ENCODE peak calls at places on chromosomes 16 and 17, in six cellular contexts. One of them, this sample, is unnamed.

GRCh38 chr16:69727916-69728270 is 1.5 kb upstream of the NQO1 start:
- DNase-seq in PC-9: no peak
- DNase-seq in IMR-90: no peak
- DNase-seq in neuronal stem cell: no peak
- DNase-seq in GM23338: no peak
- DNase-seq in H9: no peak
- DNase-seq in this sample: no peak

GRCh38 chr16:87850009-87851006 is 19.0 kb downstream of the SLC7A5 start:
- DNase-seq in IMR-90: peak
- DNase-seq in GM23338: peak
- DNase-seq in neuronal stem cell: peak
- DNase-seq in PC-9: peak
- DNase-seq in H9: peak
- DNase-seq in this sample: peak

GRCh38 chr16:49464877-49465504 is 91.4 kb downstream of the C16orf78 start:
- DNase-seq in H9: peak
- DNase-seq in GM23338: peak
- DNase-seq in neuronal stem cell: peak
- DNase-seq in IMR-90: no peak
- DNase-seq in PC-9: no peak
- DNase-seq in this sample: no peak

GRCh38 chr16:4937782-4938682 is 1.1 kb upstream of the PPL start:
- DNase-seq in GM23338: no peak
- DNase-seq in IMR-90: no peak
- DNase-seq in PC-9: no peak
- DNase-seq in H9: no peak
- DNase-seq in neuronal stem cell: no peak
- DNase-seq in this sample: peak

GRCh38 chr16:81951564-81951963 is 59.7 kb downstream of the SDR42E1 start:
- DNase-seq in GM23338: no peak
- DNase-seq in H9: no peak
- DNase-seq in PC-9: no peak
- DNase-seq in neuronal stem cell: no peak
- DNase-seq in IMR-90: no peak
- DNase-seq in this sample: peak

GRCh38 chr17:62869885-62870580 is 61.9 kb upstream of the MARCHF10 start:
- DNase-seq in PC-9: peak
- DNase-seq in GM23338: peak
- DNase-seq in neuronal stem cell: peak
- DNase-seq in H9: peak
- DNase-seq in IMR-90: peak
- DNase-seq in this sample: peak

GRCh38 chr17:56540791-56541190 is 52.7 kb upstream of the NOG start:
- DNase-seq in neuronal stem cell: no peak
- DNase-seq in H9: peak
- DNase-seq in PC-9: no peak
- DNase-seq in IMR-90: no peak
- DNase-seq in GM23338: peak
- DNase-seq in this sample: no peak

GRCh38 chr17:48459070-48459469 is 29.1 kb upstream of the SKAP1 start:
- DNase-seq in IMR-90: no peak
- DNase-seq in neuronal stem cell: no peak
- DNase-seq in GM23338: no peak
- DNase-seq in H9: no peak
- DNase-seq in PC-9: no peak
- DNase-seq in this sample: no peak

GRCh38 chr16:86462334-86463084 is 47.8 kb upstream of the FOXF1 start:
- DNase-seq in PC-9: no peak
- DNase-seq in neuronal stem cell: no peak
- DNase-seq in H9: no peak
- DNase-seq in IMR-90: peak
- DNase-seq in GM23338: no peak
- DNase-seq in this sample: no peak

GRCh38 chr16:27473101-27473900 is 71.3 kb downstream of the IL21R start:
- DNase-seq in neuronal stem cell: no peak
- DNase-seq in IMR-90: no peak
- DNase-seq in GM23338: no peak
- DNase-seq in H9: no peak
- DNase-seq in PC-9: no peak
- DNase-seq in this sample: no peak

GRCh38 chr16:77858060-77858459 is 69.7 kb downstream of the VAT1L start:
- DNase-seq in H9: no peak
- DNase-seq in GM23338: no peak
- DNase-seq in IMR-90: no peak
- DNase-seq in neuronal stem cell: no peak
- DNase-seq in PC-9: no peak
- DNase-seq in this sample: no peak

GRCh38 chr16:47732806-47733150 is 271.6 kb downstream of the PHKB start:
- DNase-seq in PC-9: peak
- DNase-seq in IMR-90: peak
- DNase-seq in neuronal stem cell: no peak
- DNase-seq in GM23338: peak
- DNase-seq in H9: peak
- DNase-seq in this sample: peak

GRCh38 chr17:7307686-7308624 is 527 bp downstream of the EIF5A start:
- DNase-seq in neuronal stem cell: no peak
- DNase-seq in IMR-90: peak
- DNase-seq in PC-9: peak
- DNase-seq in H9: peak
- DNase-seq in GM23338: peak
- DNase-seq in this sample: peak

GRCh38 chr17:10099051-10099571 is 99.3 kb downstream of the GAS7 start:
- DNase-seq in GM23338: no peak
- DNase-seq in IMR-90: peak
- DNase-seq in H9: no peak
- DNase-seq in PC-9: no peak
- DNase-seq in neuronal stem cell: no peak
- DNase-seq in this sample: peak

GRCh38 chr17:79990051-79990592 is 45.5 kb downstream of the TBC1D16 start:
- DNase-seq in GM23338: no peak
- DNase-seq in neuronal stem cell: no peak
- DNase-seq in IMR-90: no peak
- DNase-seq in PC-9: no peak
- DNase-seq in H9: no peak
- DNase-seq in this sample: no peak

GRCh38 chr16:4945560-4946502 is 8.9 kb upstream of the PPL start:
- DNase-seq in H9: no peak
- DNase-seq in GM23338: no peak
- DNase-seq in IMR-90: no peak
- DNase-seq in PC-9: peak
- DNase-seq in neuronal stem cell: no peak
- DNase-seq in this sample: peak

GRCh38 chr17:13671771-13672170 is 70.0 kb upstream of the HS3ST3A1 start:
- DNase-seq in neuronal stem cell: no peak
- DNase-seq in GM23338: peak
- DNase-seq in IMR-90: no peak
- DNase-seq in PC-9: no peak
- DNase-seq in H9: no peak
- DNase-seq in this sample: peak

GRCh38 chr16:7378024-7378695 is 45.5 kb downstream of the RBFOX1 start:
- DNase-seq in H9: no peak
- DNase-seq in GM23338: no peak
- DNase-seq in PC-9: no peak
- DNase-seq in neuronal stem cell: no peak
- DNase-seq in IMR-90: no peak
- DNase-seq in this sample: no peak

GRCh38 chr17:31073411-31073810 is 21.4 kb upstream of the NF1 start:
- DNase-seq in GM23338: no peak
- DNase-seq in IMR-90: no peak
- DNase-seq in H9: no peak
- DNase-seq in PC-9: no peak
- DNase-seq in neuronal stem cell: no peak
- DNase-seq in this sample: no peak

GRCh38 chr16:14455577-14455976 is 174.5 kb downstream of the PARN start:
- DNase-seq in H9: no peak
- DNase-seq in PC-9: no peak
- DNase-seq in IMR-90: peak
- DNase-seq in GM23338: peak
- DNase-seq in neuronal stem cell: no peak
- DNase-seq in this sample: peak

GRCh38 chr17:40443988-40444899 is 994 bp downstream of the IGFBP4 start:
- DNase-seq in PC-9: no peak
- DNase-seq in GM23338: peak
- DNase-seq in H9: no peak
- DNase-seq in IMR-90: peak
- DNase-seq in neuronal stem cell: no peak
- DNase-seq in this sample: peak

GRCh38 chr17:39150795-39151679 is at the start of gene PLXDC1:
- DNase-seq in GM23338: no peak
- DNase-seq in neuronal stem cell: no peak
- DNase-seq in PC-9: no peak
- DNase-seq in IMR-90: no peak
- DNase-seq in H9: no peak
- DNase-seq in this sample: peak

GRCh38 chr17:42779942-42780815 is at the start of gene WNK4:
- DNase-seq in neuronal stem cell: peak
- DNase-seq in H9: peak
- DNase-seq in IMR-90: no peak
- DNase-seq in GM23338: peak
- DNase-seq in PC-9: no peak
- DNase-seq in this sample: peak
- H2AFZ ChIP-seq in neuronal stem cell: no peak
- H2AFZ ChIP-seq in H9: no peak
- H2AFZ ChIP-seq in IMR-90: peak
- H2AFZ ChIP-seq in GM23338: peak
- H2AFZ ChIP-seq in PC-9: no peak
- H2AFZ ChIP-seq in this sample: peak

GRCh38 chr17:64128787-64129514 is 993 bp downstream of the ERN1 start:
- DNase-seq in GM23338: peak
- DNase-seq in PC-9: peak
- DNase-seq in neuronal stem cell: no peak
- DNase-seq in IMR-90: no peak
- DNase-seq in H9: peak
- DNase-seq in this sample: peak

GRCh38 chr17:64125937-64126336 is 4.0 kb downstream of the ERN1 start:
- DNase-seq in IMR-90: no peak
- DNase-seq in GM23338: no peak
- DNase-seq in H9: no peak
- DNase-seq in PC-9: no peak
- DNase-seq in neuronal stem cell: no peak
- DNase-seq in this sample: peak

GRCh38 chr17:64124609-64125008 is 5.3 kb downstream of the ERN1 start:
- DNase-seq in GM23338: no peak
- DNase-seq in H9: no peak
- DNase-seq in IMR-90: no peak
- DNase-seq in PC-9: no peak
- DNase-seq in neuronal stem cell: no peak
- DNase-seq in this sample: no peak

GRCh38 chr17:64129515-64129764 is 504 bp downstream of the ERN1 start:
- DNase-seq in H9: no peak
- DNase-seq in neuronal stem cell: no peak
- DNase-seq in GM23338: peak
- DNase-seq in PC-9: no peak
- DNase-seq in IMR-90: no peak
- DNase-seq in this sample: no peak

DNA sequence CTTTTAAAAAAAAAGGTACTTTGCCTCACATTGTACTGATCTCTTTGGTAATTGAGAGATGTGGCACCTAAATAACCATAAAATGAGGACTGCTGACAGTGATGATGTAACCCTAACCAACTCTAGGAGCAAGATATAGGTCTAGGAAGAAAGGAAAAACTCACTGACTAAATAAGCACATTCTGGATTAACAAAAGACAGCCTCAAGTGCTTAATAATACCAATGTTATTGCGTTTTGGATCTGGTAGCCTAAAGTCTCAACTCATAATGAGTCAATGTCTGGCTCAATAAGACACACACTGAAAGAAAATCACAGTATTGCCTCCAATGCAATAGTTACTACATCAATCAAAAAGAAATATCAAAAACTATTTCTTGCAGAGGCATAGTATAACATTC is 3.0 kb downstream of the ERN1 start:
- DNase-seq in GM23338: no peak
- DNase-seq in neuronal stem cell: no peak
- DNase-seq in IMR-90: peak
- DNase-seq in PC-9: no peak
- DNase-seq in H9: no peak
- DNase-seq in this sample: peak
- H3K4me2 ChIP-seq in GM23338: no peak
- H3K4me2 ChIP-seq in neuronal stem cell: no peak
- H3K4me2 ChIP-seq in IMR-90: no peak
- H3K4me2 ChIP-seq in PC-9: peak
- H3K4me2 ChIP-seq in H9: no peak
- H3K4me2 ChIP-seq in this sample: peak

GRCh38 chr17:50922107-50922506 is 56.0 kb upstream of the TOB1 start:
- DNase-seq in GM23338: no peak
- DNase-seq in PC-9: peak
- DNase-seq in neuronal stem cell: no peak
- DNase-seq in IMR-90: peak
- DNase-seq in H9: no peak
- DNase-seq in this sample: peak
- H3K27ac ChIP-seq in GM23338: no peak
- H3K27ac ChIP-seq in PC-9: no peak
- H3K27ac ChIP-seq in neuronal stem cell: no peak
- H3K27ac ChIP-seq in IMR-90: no peak
- H3K27ac ChIP-seq in H9: no peak
- H3K27ac ChIP-seq in this sample: no peak

DNA sequence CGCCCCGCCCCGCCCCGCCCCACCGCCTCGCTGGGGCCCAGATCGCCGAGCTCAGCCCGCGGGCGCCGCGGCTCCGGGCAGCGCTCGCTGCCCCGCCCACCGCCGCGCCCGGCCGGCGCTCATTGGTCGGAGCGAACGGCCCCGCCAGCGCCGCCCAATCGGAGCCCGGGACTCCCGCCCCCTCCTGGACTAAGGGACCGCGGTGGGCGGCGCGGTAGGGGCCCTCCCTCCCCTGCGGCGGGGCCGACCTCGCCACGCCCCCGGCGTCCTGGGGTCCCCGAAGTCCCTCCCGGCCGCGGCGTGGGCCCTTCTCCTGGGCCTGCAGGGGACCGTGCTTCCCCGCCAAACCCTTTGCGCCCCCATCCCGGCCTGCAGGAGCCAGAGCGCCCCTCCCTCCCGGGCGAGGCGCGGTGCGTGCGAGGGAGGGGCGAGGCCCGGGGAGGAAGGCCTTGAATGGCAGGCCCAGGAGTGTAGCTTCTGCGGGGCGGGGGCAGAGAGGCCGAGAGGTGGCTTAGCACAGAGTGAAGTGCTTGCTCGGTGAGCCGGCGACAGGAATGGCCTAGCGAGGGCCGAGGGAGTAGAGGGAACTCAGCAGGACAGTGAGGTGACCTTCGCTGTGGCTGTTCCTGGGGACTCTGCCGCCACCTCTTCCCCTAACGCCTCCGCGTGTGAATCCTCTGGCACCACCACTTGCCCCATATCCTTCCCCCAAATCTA is at the start of gene CAMKK1:
- DNase-seq in neuronal stem cell: peak
- DNase-seq in GM23338: peak
- DNase-seq in IMR-90: peak
- DNase-seq in H9: peak
- DNase-seq in PC-9: peak
- DNase-seq in this sample: peak
- H2AFZ ChIP-seq in neuronal stem cell: peak
- H2AFZ ChIP-seq in GM23338: peak
- H2AFZ ChIP-seq in IMR-90: peak
- H2AFZ ChIP-seq in H9: no peak
- H2AFZ ChIP-seq in PC-9: peak
- H2AFZ ChIP-seq in this sample: peak

GRCh38 chr17:46199379-46199778 is 6.2 kb upstream of the KANSL1 start:
- DNase-seq in GM23338: no peak
- DNase-seq in IMR-90: peak
- DNase-seq in H9: no peak
- DNase-seq in neuronal stem cell: no peak
- DNase-seq in PC-9: no peak
- DNase-seq in this sample: no peak
- H3K4me2 ChIP-seq in GM23338: no peak
- H3K4me2 ChIP-seq in IMR-90: peak
- H3K4me2 ChIP-seq in H9: no peak
- H3K4me2 ChIP-seq in neuronal stem cell: no peak
- H3K4me2 ChIP-seq in PC-9: no peak
- H3K4me2 ChIP-seq in this sample: peak

This sample was measured in GM23248.